ENCODE peak calls at places on chromosome 15, in eight cellular contexts. One of them, this sample, is unnamed.

GRCh38 chr15:51303462-51303861 is 34.9 kb downstream of the CYP19A1 start:
- DNase-seq in mucosa of descending colon: no peak
- DNase-seq in fibroblast of pulmonary artery: no peak
- DNase-seq in mammary epithelial cell: no peak
- DNase-seq in choroid plexus epithelial cell: no peak
- DNase-seq in CD8-positive, alpha-beta T cell: no peak
- DNase-seq in heart right ventricle: no peak
- DNase-seq in fibroblast of mammary gland: no peak
- DNase-seq in this sample: no peak

GRCh38 chr15:90191795-90192494 is 9.2 kb upstream of the SEMA4B start:
- DNase-seq in heart right ventricle: peak; percentile 74
- DNase-seq in choroid plexus epithelial cell: peak; percentile 64
- DNase-seq in fibroblast of pulmonary artery: peak; percentile 60
- DNase-seq in fibroblast of mammary gland: no peak
- DNase-seq in mammary epithelial cell: peak; percentile 60
- DNase-seq in CD8-positive, alpha-beta T cell: peak; percentile 12
- DNase-seq in mucosa of descending colon: peak; percentile 94
- DNase-seq in this sample: no peak

GRCh38 chr15:45919806-45920205 is 285.0 kb downstream of the SQOR start:
- DNase-seq in fibroblast of mammary gland: peak; percentile 1
- DNase-seq in heart right ventricle: no peak
- DNase-seq in mammary epithelial cell: peak; percentile 74
- DNase-seq in CD8-positive, alpha-beta T cell: no peak
- DNase-seq in fibroblast of pulmonary artery: peak; percentile 89
- DNase-seq in mucosa of descending colon: no peak
- DNase-seq in choroid plexus epithelial cell: peak; percentile 7
- DNase-seq in this sample: peak; percentile 73

GRCh38 chr15:101258238-101259144 is 6.6 kb upstream of the CHSY1 start:
- DNase-seq in mammary epithelial cell: no peak
- DNase-seq in choroid plexus epithelial cell: peak; percentile 90
- DNase-seq in heart right ventricle: no peak
- DNase-seq in CD8-positive, alpha-beta T cell: peak; percentile 43
- DNase-seq in fibroblast of mammary gland: peak; percentile 80
- DNase-seq in fibroblast of pulmonary artery: peak; percentile 91
- DNase-seq in mucosa of descending colon: no peak
- DNase-seq in this sample: peak; percentile 88

GRCh38 chr15:35288580-35288979 is 203.5 kb upstream of the NANOGP8 start:
- DNase-seq in fibroblast of pulmonary artery: no peak
- DNase-seq in heart right ventricle: no peak
- DNase-seq in choroid plexus epithelial cell: no peak
- DNase-seq in CD8-positive, alpha-beta T cell: no peak
- DNase-seq in mucosa of descending colon: no peak
- DNase-seq in mammary epithelial cell: no peak
- DNase-seq in fibroblast of mammary gland: no peak
- DNase-seq in this sample: no peak

GRCh38 chr15:56964182-56964581 is 45.7 kb downstream of the TCF12 start:
- DNase-seq in fibroblast of pulmonary artery: peak; percentile 37
- DNase-seq in fibroblast of mammary gland: peak; percentile 28
- DNase-seq in choroid plexus epithelial cell: peak; percentile 75
- DNase-seq in CD8-positive, alpha-beta T cell: no peak
- DNase-seq in mucosa of descending colon: no peak
- DNase-seq in heart right ventricle: no peak
- DNase-seq in mammary epithelial cell: peak; percentile 53
- DNase-seq in this sample: no peak

GRCh38 chr15:25542648-25543047 is 103.8 kb upstream of the UBE3A start:
- DNase-seq in mucosa of descending colon: no peak
- DNase-seq in choroid plexus epithelial cell: no peak
- DNase-seq in mammary epithelial cell: no peak
- DNase-seq in fibroblast of mammary gland: no peak
- DNase-seq in heart right ventricle: no peak
- DNase-seq in CD8-positive, alpha-beta T cell: no peak
- DNase-seq in fibroblast of pulmonary artery: no peak
- DNase-seq in this sample: no peak

GRCh38 chr15:78673917-78674444 is 33.0 kb upstream of the CHRNB4 start:
- DNase-seq in mucosa of descending colon: no peak
- DNase-seq in mammary epithelial cell: no peak
- DNase-seq in choroid plexus epithelial cell: no peak
- DNase-seq in CD8-positive, alpha-beta T cell: no peak
- DNase-seq in fibroblast of pulmonary artery: no peak
- DNase-seq in fibroblast of mammary gland: no peak
- DNase-seq in heart right ventricle: no peak
- DNase-seq in this sample: no peak

GRCh38 chr15:92617197-92618037 is 38.2 kb downstream of the FAM174B start:
- DNase-seq in heart right ventricle: peak; percentile 66
- DNase-seq in fibroblast of mammary gland: peak; percentile 90
- DNase-seq in CD8-positive, alpha-beta T cell: no peak
- DNase-seq in fibroblast of pulmonary artery: peak; percentile 87
- DNase-seq in mucosa of descending colon: peak; percentile 81
- DNase-seq in mammary epithelial cell: no peak
- DNase-seq in choroid plexus epithelial cell: peak; percentile 94
- DNase-seq in this sample: peak; percentile 92

GRCh38 chr15:61840090-61840489 is 220.2 kb downstream of the VPS13C start:
- DNase-seq in CD8-positive, alpha-beta T cell: no peak
- DNase-seq in heart right ventricle: no peak
- DNase-seq in fibroblast of mammary gland: no peak
- DNase-seq in mammary epithelial cell: no peak
- DNase-seq in fibroblast of pulmonary artery: no peak
- DNase-seq in choroid plexus epithelial cell: no peak
- DNase-seq in mucosa of descending colon: no peak
- DNase-seq in this sample: no peak

GRCh38 chr15:57503051-57503702 is 88.5 kb upstream of the MYZAP start:
- DNase-seq in fibroblast of pulmonary artery: no peak
- DNase-seq in mucosa of descending colon: no peak
- DNase-seq in fibroblast of mammary gland: peak; percentile 34
- DNase-seq in mammary epithelial cell: no peak
- DNase-seq in CD8-positive, alpha-beta T cell: no peak
- DNase-seq in heart right ventricle: no peak
- DNase-seq in choroid plexus epithelial cell: no peak
- DNase-seq in this sample: peak; percentile 10

GRCh38 chr15:68313501-68314390 is 36.2 kb downstream of the FEM1B start:
- DNase-seq in fibroblast of pulmonary artery: no peak
- DNase-seq in heart right ventricle: no peak
- DNase-seq in mammary epithelial cell: no peak
- DNase-seq in mucosa of descending colon: no peak
- DNase-seq in choroid plexus epithelial cell: no peak
- DNase-seq in fibroblast of mammary gland: no peak
- DNase-seq in CD8-positive, alpha-beta T cell: no peak
- DNase-seq in this sample: no peak

GRCh38 chr15:89243046-89243690 is 611 bp upstream of the FANCI start:
- DNase-seq in fibroblast of pulmonary artery: peak; percentile 49
- DNase-seq in fibroblast of mammary gland: peak; percentile 53
- DNase-seq in heart right ventricle: no peak
- DNase-seq in CD8-positive, alpha-beta T cell: no peak
- DNase-seq in choroid plexus epithelial cell: peak; percentile 37
- DNase-seq in mammary epithelial cell: no peak
- DNase-seq in mucosa of descending colon: no peak
- DNase-seq in this sample: peak; percentile 53

GRCh38 chr15:47300035-47300434 is 417.3 kb upstream of the SEMA6D start:
- DNase-seq in heart right ventricle: no peak
- DNase-seq in fibroblast of pulmonary artery: no peak
- DNase-seq in fibroblast of mammary gland: no peak
- DNase-seq in mammary epithelial cell: no peak
- DNase-seq in choroid plexus epithelial cell: no peak
- DNase-seq in CD8-positive, alpha-beta T cell: no peak
- DNase-seq in mucosa of descending colon: no peak
- DNase-seq in this sample: no peak

GRCh38 chr15:56805466-56806146 is 72.3 kb upstream of the ZNF280D start:
- DNase-seq in mucosa of descending colon: no peak
- DNase-seq in fibroblast of pulmonary artery: peak; percentile 91
- DNase-seq in choroid plexus epithelial cell: peak; percentile 89
- DNase-seq in CD8-positive, alpha-beta T cell: no peak
- DNase-seq in fibroblast of mammary gland: peak; percentile 90
- DNase-seq in mammary epithelial cell: peak; percentile 82
- DNase-seq in heart right ventricle: no peak
- DNase-seq in this sample: peak; percentile 87

GRCh38 chr15:93709708-93710107 is 521.7 kb upstream of the MCTP2 start:
- DNase-seq in fibroblast of mammary gland: no peak
- DNase-seq in fibroblast of pulmonary artery: no peak
- DNase-seq in mammary epithelial cell: peak; percentile 86
- DNase-seq in heart right ventricle: no peak
- DNase-seq in mucosa of descending colon: no peak
- DNase-seq in choroid plexus epithelial cell: no peak
- DNase-seq in CD8-positive, alpha-beta T cell: no peak
- DNase-seq in this sample: no peak

GRCh38 chr15:37824717-37825382 is 109.6 kb upstream of the TMCO5A start:
- DNase-seq in choroid plexus epithelial cell: peak; percentile 94
- DNase-seq in heart right ventricle: no peak
- DNase-seq in fibroblast of pulmonary artery: peak; percentile 91
- DNase-seq in mammary epithelial cell: peak; percentile 80
- DNase-seq in CD8-positive, alpha-beta T cell: no peak
- DNase-seq in mucosa of descending colon: no peak
- DNase-seq in fibroblast of mammary gland: peak; percentile 97
- DNase-seq in this sample: peak; percentile 96

GRCh38 chr15:71777216-71777943 is 33.0 kb upstream of the NR2E3 start:
- DNase-seq in CD8-positive, alpha-beta T cell: no peak
- DNase-seq in choroid plexus epithelial cell: no peak
- DNase-seq in fibroblast of mammary gland: no peak
- DNase-seq in mucosa of descending colon: no peak
- DNase-seq in heart right ventricle: no peak
- DNase-seq in mammary epithelial cell: no peak
- DNase-seq in fibroblast of pulmonary artery: no peak
- DNase-seq in this sample: no peak

GRCh38 chr15:34239151-34239761 is 14.4 kb downstream of the EMC4 start:
- DNase-seq in choroid plexus epithelial cell: peak; percentile 86
- DNase-seq in fibroblast of pulmonary artery: peak; percentile 79
- DNase-seq in mammary epithelial cell: peak; percentile 97
- DNase-seq in mucosa of descending colon: no peak
- DNase-seq in CD8-positive, alpha-beta T cell: no peak
- DNase-seq in fibroblast of mammary gland: peak; percentile 91
- DNase-seq in heart right ventricle: no peak
- DNase-seq in this sample: peak; percentile 69

GRCh38 chr15:90287096-90287495 is 21.6 kb downstream of the NGRN start:
- DNase-seq in mucosa of descending colon: no peak
- DNase-seq in fibroblast of pulmonary artery: no peak
- DNase-seq in mammary epithelial cell: no peak
- DNase-seq in fibroblast of mammary gland: no peak
- DNase-seq in choroid plexus epithelial cell: no peak
- DNase-seq in heart right ventricle: no peak
- DNase-seq in CD8-positive, alpha-beta T cell: no peak
- DNase-seq in this sample: no peak

GRCh38 chr15:91552555-91552954 is 301.0 kb upstream of the SLCO3A1 start:
- DNase-seq in fibroblast of pulmonary artery: no peak
- DNase-seq in fibroblast of mammary gland: no peak
- DNase-seq in mammary epithelial cell: no peak
- DNase-seq in heart right ventricle: no peak
- DNase-seq in CD8-positive, alpha-beta T cell: no peak
- DNase-seq in choroid plexus epithelial cell: no peak
- DNase-seq in mucosa of descending colon: no peak
- DNase-seq in this sample: no peak

GRCh38 chr15:31266712-31267111 is 59.9 kb upstream of the KLF13 start:
- DNase-seq in mucosa of descending colon: peak; percentile 71
- DNase-seq in mammary epithelial cell: no peak
- DNase-seq in heart right ventricle: no peak
- DNase-seq in CD8-positive, alpha-beta T cell: no peak
- DNase-seq in fibroblast of pulmonary artery: no peak
- DNase-seq in fibroblast of mammary gland: no peak
- DNase-seq in choroid plexus epithelial cell: no peak
- DNase-seq in this sample: no peak

DNA sequence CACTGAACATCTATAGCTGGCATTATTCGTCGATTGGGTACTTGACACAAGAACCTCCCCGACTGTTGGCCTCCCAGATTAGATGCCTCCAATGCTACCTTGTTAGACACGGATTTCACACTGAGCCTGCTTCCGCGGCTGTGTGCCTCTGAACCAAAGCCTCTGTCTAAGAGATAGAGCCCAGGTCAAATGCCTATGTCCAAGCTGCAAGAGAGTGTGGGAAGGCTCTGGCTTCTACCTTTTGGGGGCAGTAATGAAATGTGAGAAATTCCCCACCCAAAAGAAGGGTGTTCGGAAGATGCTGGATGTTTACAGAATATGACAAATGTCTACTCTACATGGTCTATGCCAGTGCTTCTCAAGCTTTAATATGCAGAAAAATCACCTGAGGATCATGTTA is 2.0 kb upstream of the RPUSD2 start:
- DNase-seq in CD8-positive, alpha-beta T cell: no peak
- DNase-seq in choroid plexus epithelial cell: peak; percentile 23
- DNase-seq in mucosa of descending colon: no peak
- DNase-seq in fibroblast of mammary gland: no peak
- DNase-seq in mammary epithelial cell: peak; percentile 24
- DNase-seq in fibroblast of pulmonary artery: peak; percentile 24
- DNase-seq in heart right ventricle: no peak
- DNase-seq in this sample: peak; percentile 25
- TF ChIP-seq CTCF in CD8-positive, alpha-beta T cell: no peak
- TF ChIP-seq CTCF in choroid plexus epithelial cell: peak; percentile 46
- TF ChIP-seq CTCF in mucosa of descending colon: no peak
- TF ChIP-seq CTCF in fibroblast of mammary gland: no peak
- TF ChIP-seq CTCF in mammary epithelial cell: no peak
- TF ChIP-seq CTCF in fibroblast of pulmonary artery: peak; percentile 37
- TF ChIP-seq CTCF in heart right ventricle: peak; percentile 13
- TF ChIP-seq CTCF in this sample: peak; percentile 29

GRCh38 chr15:73571346-73571745 is 61.8 kb downstream of the NPTN start:
- DNase-seq in fibroblast of mammary gland: no peak
- DNase-seq in mucosa of descending colon: no peak
- DNase-seq in heart right ventricle: no peak
- DNase-seq in mammary epithelial cell: no peak
- DNase-seq in choroid plexus epithelial cell: peak; percentile 75
- DNase-seq in CD8-positive, alpha-beta T cell: no peak
- DNase-seq in fibroblast of pulmonary artery: no peak
- DNase-seq in this sample: no peak
- H3K4me3 ChIP-seq in fibroblast of mammary gland: no peak overlapping the region
- H3K4me3 ChIP-seq in mucosa of descending colon: no peak overlapping the region
- H3K4me3 ChIP-seq in heart right ventricle: no peak overlapping the region
- H3K4me3 ChIP-seq in mammary epithelial cell: no peak overlapping the region
- H3K4me3 ChIP-seq in choroid plexus epithelial cell: no peak overlapping the region
- H3K4me3 ChIP-seq in CD8-positive, alpha-beta T cell: no peak overlapping the region
- H3K4me3 ChIP-seq in fibroblast of pulmonary artery: no peak overlapping the region
- H3K4me3 ChIP-seq in this sample: no peak overlapping the region

DNA sequence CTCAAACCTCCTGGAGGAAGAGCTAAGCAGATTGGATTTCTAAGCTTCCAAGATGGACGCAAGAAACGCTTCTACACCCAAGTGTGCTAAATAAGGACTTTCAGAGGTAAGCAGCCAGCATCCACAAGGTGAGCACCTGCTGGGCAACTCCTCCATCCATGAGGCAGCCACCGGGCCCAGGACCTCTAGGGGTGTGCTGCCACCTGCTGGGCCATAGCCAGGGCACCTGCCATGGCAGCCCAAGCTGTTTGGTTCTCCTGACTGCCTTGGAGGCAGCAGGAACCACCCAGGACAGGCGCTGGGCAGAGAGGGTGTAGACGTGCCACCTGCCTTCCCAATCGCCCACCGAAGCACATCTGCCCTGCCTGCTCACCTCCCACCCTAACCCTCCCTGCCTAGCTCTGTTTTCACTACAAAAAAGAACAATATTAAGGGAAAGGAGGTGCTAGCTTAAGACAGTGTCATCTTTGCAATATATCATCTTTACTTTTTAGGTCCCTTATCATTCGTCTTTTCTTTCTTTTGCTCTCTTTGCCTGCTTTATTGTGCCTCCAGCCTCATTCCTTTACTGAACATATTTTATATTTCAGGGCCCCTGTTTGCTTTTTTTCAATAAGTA is 12.9 kb downstream of the C15orf62 start:
- DNase-seq in fibroblast of pulmonary artery: no peak
- DNase-seq in heart right ventricle: peak; percentile 49
- DNase-seq in CD8-positive, alpha-beta T cell: peak; percentile 71
- DNase-seq in fibroblast of mammary gland: no peak
- DNase-seq in choroid plexus epithelial cell: peak; percentile 25
- DNase-seq in mucosa of descending colon: peak; percentile 86
- DNase-seq in mammary epithelial cell: peak; percentile 67
- DNase-seq in this sample: peak; percentile 27
- TF ChIP-seq CTCF in fibroblast of pulmonary artery: peak; percentile 49
- TF ChIP-seq CTCF in heart right ventricle: peak; percentile 66
- TF ChIP-seq CTCF in CD8-positive, alpha-beta T cell: peak; percentile 79
- TF ChIP-seq CTCF in fibroblast of mammary gland: peak; percentile 23
- TF ChIP-seq CTCF in choroid plexus epithelial cell: peak; percentile 58
- TF ChIP-seq CTCF in mucosa of descending colon: peak; percentile 73
- TF ChIP-seq CTCF in mammary epithelial cell: peak; percentile 93
- TF ChIP-seq CTCF in this sample: peak; percentile 57

GRCh38 chr15:52689562-52689961 is 10.4 kb upstream of the ATOSA start:
- DNase-seq in choroid plexus epithelial cell: no peak
- DNase-seq in fibroblast of mammary gland: no peak
- DNase-seq in mucosa of descending colon: no peak
- DNase-seq in fibroblast of pulmonary artery: no peak
- DNase-seq in CD8-positive, alpha-beta T cell: no peak
- DNase-seq in mammary epithelial cell: no peak
- DNase-seq in heart right ventricle: no peak
- DNase-seq in this sample: no peak
- H3K4me3 ChIP-seq in choroid plexus epithelial cell: no peak overlapping the region
- H3K4me3 ChIP-seq in fibroblast of mammary gland: no peak overlapping the region
- H3K4me3 ChIP-seq in mucosa of descending colon: no peak overlapping the region
- H3K4me3 ChIP-seq in fibroblast of pulmonary artery: no peak overlapping the region
- H3K4me3 ChIP-seq in CD8-positive, alpha-beta T cell: no peak overlapping the region
- H3K4me3 ChIP-seq in mammary epithelial cell: no peak overlapping the region
- H3K4me3 ChIP-seq in heart right ventricle: no peak overlapping the region
- H3K4me3 ChIP-seq in this sample: no peak overlapping the region

This sample was measured in cardiac fibroblast.